ENCODE peak calls at places on chromosomes 11 and 22, in seven cellular contexts. One of them, this sample, is unnamed.
A peak's percentile ranks its signal among the peaks of the same experiment; 100 is the strongest.

GRCh38 chr11:119196833-119197483 is 9.2 kb upstream of the CBL start:
- DNase-seq in fibroblast of lung: peak; percentile 86
- DNase-seq in GM23338: peak; percentile 96
- DNase-seq in astrocyte of the cerebellum: peak; percentile 78
- DNase-seq in pancreas: no peak
- DNase-seq in ovary: no peak
- DNase-seq in Peyer's patch: peak; percentile 72
- DNase-seq in this sample: peak; percentile 65

GRCh38 chr11:12801976-12802375 is 127.8 kb downstream of the TEAD1 start:
- DNase-seq in fibroblast of lung: no peak
- DNase-seq in GM23338: no peak
- DNase-seq in astrocyte of the cerebellum: no peak
- DNase-seq in pancreas: no peak
- DNase-seq in ovary: no peak
- DNase-seq in Peyer's patch: no peak
- DNase-seq in this sample: no peak

GRCh38 chr11:84471501-84471900 is 1155.6 kb downstream of the DLG2 start:
- DNase-seq in fibroblast of lung: no peak
- DNase-seq in GM23338: peak; percentile 73
- DNase-seq in astrocyte of the cerebellum: no peak
- DNase-seq in pancreas: no peak
- DNase-seq in ovary: no peak
- DNase-seq in Peyer's patch: no peak
- DNase-seq in this sample: no peak

GRCh38 chr11:116086426-116086825 is 582.2 kb upstream of the CADM1 start:
- DNase-seq in fibroblast of lung: no peak
- DNase-seq in GM23338: no peak
- DNase-seq in astrocyte of the cerebellum: no peak
- DNase-seq in pancreas: no peak
- DNase-seq in ovary: no peak
- DNase-seq in Peyer's patch: no peak
- DNase-seq in this sample: no peak

GRCh38 chr22:26648761-26649363 is 8.5 kb upstream of the MIAT start:
- DNase-seq in fibroblast of lung: no peak
- DNase-seq in GM23338: no peak
- DNase-seq in astrocyte of the cerebellum: no peak
- DNase-seq in pancreas: no peak
- DNase-seq in ovary: no peak
- DNase-seq in Peyer's patch: no peak
- DNase-seq in this sample: no peak

GRCh38 chr11:71252434-71252781 is at the start of gene SHANK2:
- DNase-seq in fibroblast of lung: no peak
- DNase-seq in GM23338: peak; percentile 82
- DNase-seq in astrocyte of the cerebellum: no peak
- DNase-seq in pancreas: peak; percentile 84
- DNase-seq in ovary: no peak
- DNase-seq in Peyer's patch: no peak
- DNase-seq in this sample: no peak

GRCh38 chr22:38317995-38318715 is 922 bp upstream of the CSNK1E start:
- DNase-seq in fibroblast of lung: peak; percentile 84
- DNase-seq in GM23338: no peak
- DNase-seq in astrocyte of the cerebellum: peak; percentile 76
- DNase-seq in pancreas: no peak
- DNase-seq in ovary: peak; percentile 64
- DNase-seq in Peyer's patch: no peak
- DNase-seq in this sample: no peak

GRCh38 chr22:26395926-26396325 is 33.1 kb upstream of the ASPHD2 start:
- DNase-seq in fibroblast of lung: no peak
- DNase-seq in GM23338: peak; percentile 25
- DNase-seq in astrocyte of the cerebellum: no peak
- DNase-seq in pancreas: no peak
- DNase-seq in ovary: no peak
- DNase-seq in Peyer's patch: no peak
- DNase-seq in this sample: no peak

GRCh38 chr22:29555065-29555644 is 1.6 kb upstream of the THOC5 start:
- DNase-seq in fibroblast of lung: peak; percentile 24
- DNase-seq in GM23338: no peak
- DNase-seq in astrocyte of the cerebellum: peak; percentile 12
- DNase-seq in pancreas: no peak
- DNase-seq in ovary: peak; percentile 46
- DNase-seq in Peyer's patch: no peak
- DNase-seq in this sample: no peak

GRCh38 chr22:44848296-44848741 is 95.9 kb downstream of the ARHGAP8 start:
- DNase-seq in fibroblast of lung: no peak
- DNase-seq in GM23338: no peak
- DNase-seq in astrocyte of the cerebellum: no peak
- DNase-seq in pancreas: no peak
- DNase-seq in ovary: no peak
- DNase-seq in Peyer's patch: no peak
- DNase-seq in this sample: no peak

GRCh38 chr11:36478700-36479329 is 31.3 kb downstream of the TRAF6 start:
- DNase-seq in fibroblast of lung: peak; percentile 75
- DNase-seq in GM23338: peak; percentile 73
- DNase-seq in astrocyte of the cerebellum: no peak
- DNase-seq in pancreas: no peak
- DNase-seq in ovary: no peak
- DNase-seq in Peyer's patch: no peak
- DNase-seq in this sample: no peak

GRCh38 chr22:19784396-19785175 is 24.0 kb downstream of the TBX1 start:
- DNase-seq in fibroblast of lung: no peak
- DNase-seq in GM23338: peak; percentile 46
- DNase-seq in astrocyte of the cerebellum: no peak
- DNase-seq in pancreas: peak; percentile 53
- DNase-seq in ovary: no peak
- DNase-seq in Peyer's patch: no peak
- DNase-seq in this sample: no peak

GRCh38 chr22:41175546-41175945 is 29.6 kb upstream of the L3MBTL2 start:
- DNase-seq in fibroblast of lung: no peak
- DNase-seq in GM23338: no peak
- DNase-seq in astrocyte of the cerebellum: no peak
- DNase-seq in pancreas: no peak
- DNase-seq in ovary: no peak
- DNase-seq in Peyer's patch: no peak
- DNase-seq in this sample: no peak

GRCh38 chr11:27471588-27472397 is 797 bp downstream of the LGR4 start:
- DNase-seq in fibroblast of lung: no peak
- DNase-seq in GM23338: peak; percentile 58
- DNase-seq in astrocyte of the cerebellum: no peak
- DNase-seq in pancreas: peak; percentile 84
- DNase-seq in ovary: peak; percentile 58
- DNase-seq in Peyer's patch: peak; percentile 29
- DNase-seq in this sample: no peak

GRCh38 chr11:2690596-2691354 is 9.0 kb downstream of the KCNQ1OT1 start:
- DNase-seq in fibroblast of lung: no peak
- DNase-seq in GM23338: peak; percentile 24
- DNase-seq in astrocyte of the cerebellum: no peak
- DNase-seq in pancreas: peak; percentile 26
- DNase-seq in ovary: peak; percentile 19
- DNase-seq in Peyer's patch: no peak
- DNase-seq in this sample: peak; percentile 49

GRCh38 chr11:128324531-128325141 is 262.7 kb downstream of the ETS1 start:
- DNase-seq in fibroblast of lung: no peak
- DNase-seq in GM23338: no peak
- DNase-seq in astrocyte of the cerebellum: no peak
- DNase-seq in pancreas: no peak
- DNase-seq in ovary: no peak
- DNase-seq in Peyer's patch: peak; percentile 58
- DNase-seq in this sample: no peak

GRCh38 chr11:27317751-27318150 is 45.3 kb downstream of the CCDC34 start:
- DNase-seq in fibroblast of lung: peak; percentile 50
- DNase-seq in GM23338: no peak
- DNase-seq in astrocyte of the cerebellum: no peak
- DNase-seq in pancreas: no peak
- DNase-seq in ovary: no peak
- DNase-seq in Peyer's patch: no peak
- DNase-seq in this sample: peak; percentile 28

GRCh38 chr11:75474240-75474639 is 41.2 kb upstream of the KLHL35 start:
- DNase-seq in fibroblast of lung: peak; percentile 32
- DNase-seq in GM23338: no peak
- DNase-seq in astrocyte of the cerebellum: no peak
- DNase-seq in pancreas: no peak
- DNase-seq in ovary: no peak
- DNase-seq in Peyer's patch: no peak
- DNase-seq in this sample: no peak

GRCh38 chr11:128303383-128303782 is 284.0 kb downstream of the ETS1 start:
- DNase-seq in fibroblast of lung: no peak
- DNase-seq in GM23338: peak; percentile 25
- DNase-seq in astrocyte of the cerebellum: no peak
- DNase-seq in pancreas: no peak
- DNase-seq in ovary: no peak
- DNase-seq in Peyer's patch: no peak
- DNase-seq in this sample: no peak

GRCh38 chr11:61111786-61112517 is 9.7 kb downstream of the CD5 start:
- DNase-seq in fibroblast of lung: no peak
- DNase-seq in GM23338: no peak
- DNase-seq in astrocyte of the cerebellum: no peak
- DNase-seq in pancreas: no peak
- DNase-seq in ovary: no peak
- DNase-seq in Peyer's patch: peak; percentile 37
- DNase-seq in this sample: no peak

GRCh38 chr11:79314906-79315689 is 125.7 kb downstream of the TENM4 start:
- DNase-seq in fibroblast of lung: peak; percentile 34
- DNase-seq in GM23338: peak; percentile 82
- DNase-seq in astrocyte of the cerebellum: no peak
- DNase-seq in pancreas: no peak
- DNase-seq in ovary: no peak
- DNase-seq in Peyer's patch: no peak
- DNase-seq in this sample: no peak

GRCh38 chr11:40274017-40274416 is 1185.4 kb downstream of the LRRC4C start:
- DNase-seq in fibroblast of lung: peak; percentile 63
- DNase-seq in GM23338: no peak
- DNase-seq in astrocyte of the cerebellum: peak; percentile 91
- DNase-seq in pancreas: no peak
- DNase-seq in ovary: no peak
- DNase-seq in Peyer's patch: no peak
- DNase-seq in this sample: no peak

GRCh38 chr22:27462190-27462589 is 339.4 kb downstream of the MN1 start:
- DNase-seq in fibroblast of lung: no peak
- DNase-seq in GM23338: no peak
- DNase-seq in astrocyte of the cerebellum: no peak
- DNase-seq in pancreas: no peak
- DNase-seq in ovary: no peak
- DNase-seq in Peyer's patch: no peak
- DNase-seq in this sample: no peak

GRCh38 chr11:36974771-36975170 is 376.7 kb upstream of the RAG2 start:
- DNase-seq in fibroblast of lung: no peak
- DNase-seq in GM23338: no peak
- DNase-seq in astrocyte of the cerebellum: no peak
- DNase-seq in pancreas: no peak
- DNase-seq in ovary: no peak
- DNase-seq in Peyer's patch: no peak
- DNase-seq in this sample: no peak

GRCh38 chr11:133796043-133796795 is 49.1 kb downstream of the SPATA19 start:
- DNase-seq in fibroblast of lung: no peak
- DNase-seq in GM23338: no peak
- DNase-seq in astrocyte of the cerebellum: no peak
- DNase-seq in pancreas: no peak
- DNase-seq in ovary: no peak
- DNase-seq in Peyer's patch: no peak
- DNase-seq in this sample: no peak
- H3K4me3 ChIP-seq in fibroblast of lung: no peak overlapping the region
- H3K4me3 ChIP-seq in GM23338: no peak overlapping the region
- H3K4me3 ChIP-seq in astrocyte of the cerebellum: no peak overlapping the region
- H3K4me3 ChIP-seq in pancreas: no peak overlapping the region
- H3K4me3 ChIP-seq in ovary: no peak overlapping the region
- H3K4me3 ChIP-seq in Peyer's patch: no peak overlapping the region
- H3K4me3 ChIP-seq in this sample: no peak overlapping the region

DNA sequence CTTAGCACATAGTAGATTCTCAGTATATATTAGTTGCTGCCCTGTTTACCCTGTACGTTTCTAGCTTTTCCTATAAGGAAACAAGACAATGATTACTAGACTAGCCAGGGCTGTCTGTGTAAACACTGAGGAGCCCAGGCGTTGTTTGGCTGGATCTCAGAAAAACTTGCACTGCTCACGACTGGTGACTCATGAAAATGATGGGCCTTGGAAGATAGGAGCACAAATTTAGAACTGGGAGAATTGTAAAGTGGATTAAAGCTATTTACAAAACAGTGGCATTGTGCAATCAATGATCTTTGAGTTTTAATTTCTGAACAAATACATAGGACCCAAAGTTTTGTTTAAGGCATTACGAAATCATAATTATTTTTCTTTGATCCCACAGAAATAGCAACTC is 276.9 kb downstream of the FAM76B start:
- DNase-seq in fibroblast of lung: peak; percentile 96
- DNase-seq in GM23338: no peak
- DNase-seq in astrocyte of the cerebellum: peak; percentile 65
- DNase-seq in pancreas: no peak
- DNase-seq in ovary: peak; percentile 63
- DNase-seq in Peyer's patch: no peak
- DNase-seq in this sample: no peak
- H3K4me3 ChIP-seq in fibroblast of lung: no peak overlapping the region
- H3K4me3 ChIP-seq in GM23338: no peak overlapping the region
- H3K4me3 ChIP-seq in astrocyte of the cerebellum: no peak overlapping the region
- H3K4me3 ChIP-seq in pancreas: no peak overlapping the region
- H3K4me3 ChIP-seq in ovary: no peak overlapping the region
- H3K4me3 ChIP-seq in Peyer's patch: no peak overlapping the region
- H3K4me3 ChIP-seq in this sample: no peak overlapping the region

GRCh38 chr11:65487467-65488272 is 11.2 kb upstream of the MALAT1 start:
- DNase-seq in fibroblast of lung: peak; percentile 100
- DNase-seq in GM23338: peak; percentile 100
- DNase-seq in astrocyte of the cerebellum: peak; percentile 100
- DNase-seq in pancreas: peak; percentile 82
- DNase-seq in ovary: peak; percentile 95
- DNase-seq in Peyer's patch: peak; percentile 79
- DNase-seq in this sample: peak; percentile 99
- H3K4me3 ChIP-seq in fibroblast of lung: peak overlapping the region; percentile 43
- H3K4me3 ChIP-seq in GM23338: peak overlapping the region; percentile 49
- H3K4me3 ChIP-seq in astrocyte of the cerebellum: peak overlapping the region; percentile 21
- H3K4me3 ChIP-seq in pancreas: no peak overlapping the region
- H3K4me3 ChIP-seq in ovary: peak overlapping the region; percentile 12
- H3K4me3 ChIP-seq in Peyer's patch: peak overlapping the region; percentile 3
- H3K4me3 ChIP-seq in this sample: peak overlapping the region; percentile 25

DNA sequence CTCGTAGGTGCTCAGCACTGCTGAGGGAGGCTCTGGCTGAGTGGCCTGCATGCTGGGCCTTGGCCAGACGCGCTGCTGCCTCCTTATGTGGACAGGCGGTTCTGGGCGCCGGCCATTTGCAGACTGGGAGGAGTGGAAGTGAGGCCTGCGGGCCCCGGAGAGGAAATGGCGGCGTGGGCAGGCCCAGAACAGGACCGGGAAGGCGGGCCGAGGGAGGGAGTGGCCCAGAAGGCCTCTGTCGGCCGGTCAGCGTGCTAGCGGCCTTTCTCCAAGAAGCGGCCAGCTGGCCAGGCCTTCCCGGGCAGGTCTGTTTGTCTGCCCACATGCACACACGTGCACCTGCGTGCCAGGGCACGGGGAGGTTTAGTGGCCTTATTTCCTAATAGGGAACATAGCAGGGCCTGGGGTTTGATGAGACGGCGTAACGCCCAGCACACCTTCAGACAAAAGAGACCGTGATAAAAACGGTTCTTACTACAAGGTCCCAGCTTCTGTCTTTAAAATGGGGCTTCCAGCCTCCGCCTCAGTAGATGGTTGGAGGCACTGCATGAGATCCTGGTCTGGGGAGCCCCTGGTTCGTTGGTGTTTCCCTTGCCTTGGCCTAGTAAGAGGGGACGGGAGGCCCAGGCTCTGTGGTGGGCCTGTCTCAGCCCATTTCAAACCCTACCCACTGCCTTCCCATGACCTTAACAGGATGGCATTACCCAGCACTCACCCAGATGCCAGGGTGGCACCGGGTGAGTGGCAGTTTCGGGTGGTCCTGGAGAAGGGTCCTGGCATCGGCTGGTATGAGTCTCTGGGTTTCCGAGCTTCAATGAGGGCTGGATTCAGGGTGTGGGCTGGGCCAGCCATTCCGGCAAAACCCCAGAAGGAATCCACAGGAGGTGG is 65.1 kb upstream of the PPARA start:
- DNase-seq in fibroblast of lung: no peak
- DNase-seq in GM23338: no peak
- DNase-seq in astrocyte of the cerebellum: peak; percentile 67
- DNase-seq in pancreas: peak; percentile 86
- DNase-seq in ovary: no peak
- DNase-seq in Peyer's patch: no peak
- DNase-seq in this sample: no peak
- H3K4me3 ChIP-seq in fibroblast of lung: peak overlapping the region; percentile 84
- H3K4me3 ChIP-seq in GM23338: no peak overlapping the region
- H3K4me3 ChIP-seq in astrocyte of the cerebellum: peak overlapping the region; percentile 98
- H3K4me3 ChIP-seq in pancreas: no peak overlapping the region
- H3K4me3 ChIP-seq in ovary: peak overlapping the region; percentile 34
- H3K4me3 ChIP-seq in Peyer's patch: peak overlapping the region; percentile 42
- H3K4me3 ChIP-seq in this sample: no peak overlapping the region

This sample was measured in NT2/D1.